ENCODE peak calls at places on chromosomes 4 and X, in six cellular contexts. K, B, Q, O, N and H are unnamed samples.

GRCh38 chr4:91427171-91427570 is 876.6 kb upstream of the GRID2 start:
- DNase-seq in Q (peak), B (no peak), K (no peak), O (no peak), N (no peak), H (no peak)

GRCh38 chr4:151226004-151226932 is 50.7 kb upstream of the PRSS48 start:
- DNase-seq in K (no peak), O (no peak), Q (peak), B (peak), N (peak), H (peak)

GRCh38 chr4:111187108-111187507 is 564.2 kb upstream of the PITX2 start:
- DNase-seq in O (no peak), N (no peak), K (no peak), B (no peak), Q (peak), H (no peak)

GRCh38 chr4:101584306-101584705 is 206.2 kb upstream of the BANK1 start:
- DNase-seq in B (no peak), K (no peak), O (no peak), Q (no peak), N (no peak), H (no peak)

GRCh38 chrX:72306085-72306801 is 529 bp upstream of the CITED1 start:
- DNase-seq in Q (no peak), K (no peak), N (no peak), O (no peak), B (no peak), H (no peak)

GRCh38 chr4:36273276-36273675 is 8.1 kb upstream of the DTHD1 start:
- DNase-seq in Q (peak), N (no peak), O (no peak), K (no peak), B (no peak), H (no peak)

GRCh38 chr4:108240356-108240755 is 71.6 kb upstream of the LEF1 start:
- DNase-seq in O (no peak), B (no peak), N (no peak), K (no peak), Q (peak), H (no peak)

GRCh38 chrX:12245650-12246645 is 107.7 kb downstream of the FRMPD4 start:
- DNase-seq in B (no peak), O (no peak), K (no peak), Q (peak), N (peak), H (peak)

GRCh38 chr4:2831611-2832308 is 11.9 kb upstream of the ADD1 start:
- DNase-seq in B (no peak), K (peak), N (no peak), O (no peak), Q (no peak), H (no peak)

GRCh38 chr4:126778348-126778747 is 854.4 kb upstream of the INTU start:
- DNase-seq in O (no peak), K (no peak), Q (peak), B (no peak), N (peak), H (no peak)

GRCh38 chr4:8696369-8697127 is 104.0 kb downstream of the CPZ start:
- DNase-seq in B (no peak), K (no peak), Q (no peak), N (no peak), O (no peak), H (no peak)

GRCh38 chrX:78455901-78456300 is 128.5 kb upstream of the CYSLTR1 start:
- DNase-seq in B (no peak), K (no peak), O (no peak), N (no peak), Q (peak), H (no peak)

GRCh38 chr4:14787221-14787620 is 215.1 kb upstream of the CPEB2 start:
- DNase-seq in K (no peak), N (no peak), Q (no peak), B (no peak), O (no peak), H (no peak)

GRCh38 chr4:111228874-111229273 is 606.0 kb upstream of the PITX2 start:
- DNase-seq in O (no peak), N (no peak), B (no peak), Q (peak), K (no peak), H (no peak)

GRCh38 chr4:61406677-61407076 is 206.6 kb downstream of the ADGRL3 start:
- DNase-seq in B (no peak), N (no peak), O (no peak), Q (no peak), K (no peak), H (no peak)

GRCh38 chrX:67779099-67779498 is 235.3 kb downstream of the AR start:
- DNase-seq in B (no peak), N (no peak), O (no peak), Q (no peak), K (no peak), H (no peak)

GRCh38 chrX:67784712-67785111 is 240.9 kb downstream of the AR start:
- DNase-seq in O (no peak), Q (peak), B (no peak), K (no peak), N (no peak), H (no peak)

GRCh38 chrX:67780694-67781109 is 236.9 kb downstream of the AR start:
- DNase-seq in K (peak), B (peak), N (peak), Q (peak), O (no peak), H (peak)

GRCh38 chrX:67777148-67777547 is 233.3 kb downstream of the AR start:
- DNase-seq in B (no peak), K (no peak), Q (no peak), N (no peak), O (no peak), H (no peak)

DNA sequence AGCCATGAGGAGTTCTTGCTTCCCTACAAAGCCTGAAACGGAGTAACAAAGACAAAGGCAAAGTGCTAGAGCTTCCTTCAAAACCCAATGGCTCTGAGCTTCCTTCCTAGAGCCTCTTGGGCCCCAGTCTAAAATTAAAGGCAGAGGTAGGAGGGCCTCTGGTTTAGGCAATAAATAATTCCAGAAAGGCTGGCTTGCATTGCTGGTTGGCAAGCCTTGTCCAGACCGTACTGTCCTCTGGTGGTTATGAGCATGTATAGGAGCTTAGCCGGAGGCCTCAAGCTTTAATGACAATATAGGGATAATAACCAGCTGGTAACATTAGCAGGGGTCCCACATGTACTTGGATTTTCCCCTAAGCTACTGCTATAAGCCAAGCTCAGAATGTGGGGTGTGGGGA is 237.3 kb downstream of the AR start:
- DNase-seq in O (no peak), N (no peak), Q (no peak), K (no peak), B (no peak), H (no peak)
- TF ChIP-seq CTCF in O (no peak), N (peak), Q (peak), K (no peak), B (peak), H (peak)

GRCh38 chrX:13747836-13748235 is 13.3 kb downstream of the OFD1 start:
- DNase-seq in N (no peak), K (no peak), B (peak), Q (peak), O (peak), H (peak)
- TF ChIP-seq CTCF in N (peak), K (no peak), B (peak), Q (peak), O (no peak), H (peak)

GRCh38 chr4:139301821-139302611 is at the start of gene NDUFC1:
- DNase-seq in N (no peak), Q (peak), K (peak), O (peak), B (no peak), H (no peak)
- TF ChIP-seq CTCF in N (peak), Q (peak), K (no peak), O (no peak), B (peak), H (no peak)

DNA sequence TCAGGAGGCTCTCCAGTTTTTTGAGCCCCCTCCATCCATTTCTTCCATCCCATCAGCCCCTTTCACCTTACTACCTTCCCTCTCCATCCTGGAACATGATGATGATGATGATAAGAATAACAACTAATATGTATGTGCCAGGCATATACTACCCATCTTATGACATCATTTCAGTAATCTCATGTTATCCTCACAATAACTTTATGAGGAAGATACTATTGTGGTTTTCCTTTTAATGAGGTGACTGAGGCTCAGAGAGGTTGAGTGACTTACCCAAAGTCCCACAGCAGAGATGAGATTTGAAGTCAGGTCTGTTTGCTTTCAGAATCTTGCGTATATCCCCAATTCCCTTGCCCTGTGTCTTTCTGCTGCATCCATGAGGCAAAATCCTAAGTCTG is 55.1 kb downstream of the RTL9 start:
- DNase-seq in B (no peak), O (no peak), K (no peak), N (no peak), Q (no peak), H (no peak)
- TF ChIP-seq CTCF in B (no peak), O (no peak), K (no peak), N (no peak), Q (no peak), H (no peak)

DNA sequence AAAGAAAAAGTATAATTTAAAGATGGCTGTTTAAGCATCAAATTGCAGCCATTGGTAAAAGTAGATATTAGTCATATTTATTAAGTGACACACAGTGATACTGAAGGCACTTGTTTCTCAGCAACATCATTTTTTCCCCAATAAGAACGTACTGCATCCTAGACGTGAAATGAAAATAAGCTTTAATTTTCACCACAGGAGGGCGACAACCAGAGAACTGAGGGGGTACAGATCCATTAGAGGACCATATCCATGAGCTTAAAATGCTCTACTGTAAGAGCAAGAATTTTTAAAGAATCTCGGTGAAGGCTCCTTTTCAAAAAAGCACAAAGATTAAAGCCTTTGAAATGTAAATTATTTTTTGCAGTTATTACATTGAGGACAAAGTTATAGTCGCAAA is 33.4 kb downstream of the FRG1 start:
- DNase-seq in K (no peak), N (no peak), O (no peak), Q (peak), B (no peak), H (no peak)
- TF ChIP-seq CTCF in K (no peak), N (peak), O (peak), Q (no peak), B (peak), H (peak)

DNA sequence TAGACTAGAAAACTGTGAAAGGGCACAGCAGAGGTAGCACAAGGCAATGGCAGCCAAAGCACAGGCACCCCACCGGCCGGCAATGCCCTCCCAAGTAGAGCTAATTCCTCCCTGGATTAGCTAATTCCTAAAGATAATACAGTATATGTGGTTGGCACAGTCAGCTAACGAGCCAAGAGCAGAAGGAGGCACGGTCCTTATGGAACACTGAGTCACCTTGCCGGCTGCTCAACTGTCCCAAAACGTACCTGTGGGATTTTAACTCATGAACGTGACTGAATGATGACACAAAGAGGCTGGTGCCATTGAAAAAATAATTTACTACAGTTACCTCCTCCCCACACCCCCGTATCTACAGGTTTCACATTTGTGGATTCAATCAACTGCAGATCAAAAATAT is 9.1 kb upstream of the FGFBP1 start:
- DNase-seq in Q (peak), B (no peak), K (no peak), O (no peak), N (no peak), H (no peak)
- TF ChIP-seq CTCF in Q (no peak), B (no peak), K (no peak), O (no peak), N (no peak), H (no peak)

GRCh38 chr4:150074064-150074463 is 4.2 kb upstream of the DCLK2 start:
- DNase-seq in Q (no peak), B (no peak), O (no peak), N (no peak), K (no peak), H (no peak)
- TF ChIP-seq CTCF in Q (no peak), B (no peak), O (no peak), N (no peak), K (no peak), H (no peak)

GRCh38 chrX:25858273-25858880 is 279.8 kb upstream of the MAGEB18 start:
- DNase-seq in N (no peak), O (no peak), B (no peak), Q (peak), K (no peak), H (no peak)
- TF ChIP-seq CTCF in N (no peak), O (no peak), B (no peak), Q (peak), K (no peak), H (no peak)